ENCODE peak calls at places on chromosomes 11 and 22, in five cellular contexts. C, F, P, T and Y are unnamed samples.

GRCh38 chr11:11849127-11849746 is 7.5 kb downstream of the USP47 start:
- DNase-seq in C (peak; percentile 42), T (peak; percentile 45), F (no peak), P (no peak), Y (peak; percentile 77)

GRCh38 chr22:31177420-31178162 is 17.6 kb downstream of the RNF185 start:
- DNase-seq in T (no peak), P (no peak), C (no peak), F (no peak), Y (no peak)

GRCh38 chr11:103803062-103803461 is 233.4 kb upstream of the DDI1 start:
- DNase-seq in C (no peak), T (no peak), P (no peak), F (no peak), Y (no peak)

GRCh38 chr11:65107751-65108468 is 3.8 kb upstream of the TM7SF2 start:
- DNase-seq in T (no peak), P (no peak), C (no peak), F (no peak), Y (no peak)

GRCh38 chr22:17578129-17578754 is 14.9 kb downstream of the SLC25A18 start:
- DNase-seq in P (peak; percentile 75), C (no peak), F (no peak), T (no peak), Y (no peak)

GRCh38 chr22:17257578-17257977 is 38.3 kb upstream of the ADA2 start:
- DNase-seq in F (no peak), P (no peak), T (no peak), C (no peak), Y (no peak)

GRCh38 chr11:34416746-34417145 is 22.0 kb upstream of the CAT start:
- DNase-seq in P (no peak), T (no peak), F (no peak), C (no peak), Y (no peak)

GRCh38 chr11:25094085-25094802 is 597.4 kb downstream of the LUZP2 start:
- DNase-seq in C (no peak), P (no peak), F (no peak), T (no peak), Y (no peak)

GRCh38 chr22:28072066-28072465 is 153.0 kb upstream of the PITPNB start:
- DNase-seq in C (no peak), F (no peak), T (no peak), P (no peak), Y (no peak)

GRCh38 chr11:2301631-2302272 is at the start of the genes C11orf21 and TSPAN32:
- DNase-seq in F (no peak), C (peak; percentile 36), P (peak; percentile 62), T (no peak), Y (peak; percentile 56)

GRCh38 chr22:50059185-50059880 is 1.2 kb upstream of the TTLL8 start:
- DNase-seq in F (no peak), P (no peak), C (peak; percentile 72), T (peak; percentile 54), Y (peak; percentile 7)